ENCODE peak calls at places on chromosomes 3 and 15, in four cellular contexts. D is cardiac fibroblast, J is tibial artery, M is MM.1S. W is an unnamed sample.

GRCh38 chr15:41879321-41879845 is 14.5 kb downstream of the SPTBN5 start:
- DNase-seq in M (no peak), D (no peak), J (no peak), W (no peak)

GRCh38 chr3:3170998-3171397 is 8.5 kb downstream of the CRBN start:
- DNase-seq in D (peak), M (peak), J (no peak), W (no peak)

GRCh38 chr3:95172144-95172543 is 1109.3 kb downstream of the NSUN3 start:
- DNase-seq in D (no peak), J (no peak), M (no peak), W (no peak)

GRCh38 chr15:74244818-74245341 is 8.8 kb downstream of the CCDC33 start:
- DNase-seq in J (no peak), M (no peak), D (no peak), W (no peak)

GRCh38 chr3:15324335-15324734 is 8.1 kb downstream of the SH3BP5 start:
- DNase-seq in J (no peak), M (no peak), D (no peak), W (no peak)

GRCh38 chr15:35557544-35557943 is 11.6 kb upstream of the DPH6 start:
- DNase-seq in M (no peak), D (peak), J (no peak), W (no peak)

GRCh38 chr3:52547143-52547542 is 10.7 kb downstream of the UQCC5 start:
- DNase-seq in D (no peak), M (peak), J (no peak), W (no peak)

GRCh38 chr15:74320358-74321247 is 46.8 kb downstream of the CYP11A1 start:
- DNase-seq in M (peak), D (peak), J (no peak), W (peak)

GRCh38 chr3:149810846-149811245 is 2.2 kb upstream of the RNF13 start:
- DNase-seq in D (no peak), J (no peak), M (no peak), W (no peak)

GRCh38 chr3:115834068-115834467 is 210.8 kb downstream of the GAP43 start:
- DNase-seq in M (no peak), D (peak), J (no peak), W (no peak)

GRCh38 chr3:172562881-172563835 is 39.9 kb upstream of the TNFSF10 start:
- DNase-seq in D (peak), M (no peak), J (no peak), W (no peak)

GRCh38 chr3:197878427-197878826 is 71.6 kb upstream of the RPL35A start:
- DNase-seq in J (no peak), M (no peak), D (no peak), W (peak)

DNA sequence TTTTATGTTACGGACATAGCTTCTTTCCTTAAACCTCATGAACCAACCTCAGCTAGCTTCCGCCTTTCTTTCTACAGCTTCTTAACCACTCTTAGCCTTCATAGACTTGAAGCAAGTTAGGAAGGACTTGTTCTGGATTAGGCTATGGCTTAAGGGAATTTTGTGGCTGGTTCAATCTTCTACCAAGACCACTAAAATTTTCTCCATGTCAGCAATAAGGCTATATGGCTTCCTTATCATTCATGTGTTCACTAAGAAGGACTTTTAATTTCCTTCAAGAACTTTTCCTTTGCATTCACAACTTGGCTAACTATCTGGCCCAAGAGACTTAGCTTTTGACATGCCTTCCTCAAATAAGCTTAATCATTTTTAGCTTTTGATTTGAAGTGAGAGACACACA is 24.5 kb downstream of the CCPG1 start:
- DNase-seq in D (no peak), J (no peak), M (no peak), W (no peak)
- TF ChIP-seq CTCF in D (no peak), J (no peak), M (no peak), W (no peak)

GRCh38 chr3:155934215-155934614 is 63.8 kb downstream of the GMPS start:
- DNase-seq in M (no peak), J (no peak), D (peak), W (no peak)
- TF ChIP-seq CTCF in M (no peak), J (no peak), D (peak), W (no peak)

DNA sequence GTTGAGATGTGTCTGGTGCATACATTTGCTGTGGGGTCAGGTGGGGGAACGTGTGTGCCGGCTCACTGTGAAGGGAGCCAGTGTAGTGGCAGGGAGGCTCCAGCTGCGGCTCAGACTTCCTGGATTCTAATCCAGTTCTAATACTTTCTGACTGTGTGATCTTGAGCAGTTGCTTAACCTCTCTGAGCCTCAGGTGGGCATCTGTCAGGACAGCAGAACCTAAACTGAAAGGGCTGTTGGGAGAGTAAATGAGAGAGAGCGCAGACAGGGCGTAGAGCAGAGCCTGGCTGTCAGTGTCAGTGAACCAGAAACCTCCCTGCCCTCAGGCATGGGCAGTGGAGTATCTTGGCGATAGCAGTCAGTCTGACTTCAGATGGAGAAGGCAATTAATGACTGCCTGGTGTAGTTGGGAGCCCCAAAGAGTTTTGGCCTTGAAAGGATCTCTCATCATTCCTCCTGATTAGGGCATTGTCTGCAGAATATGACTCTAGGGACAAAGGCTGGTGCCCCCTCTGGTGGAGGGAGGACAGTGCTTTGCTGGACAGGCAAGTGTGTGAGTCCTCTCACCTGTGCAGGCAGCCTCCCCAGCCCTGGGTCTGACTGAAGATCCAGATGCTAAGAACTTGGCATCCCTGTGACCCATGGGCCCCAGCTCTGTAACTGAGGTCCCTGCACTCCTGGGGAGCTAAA is 9.6 kb downstream of the KBTBD13 start:
- DNase-seq in J (peak), D (peak), M (peak), W (no peak)
- TF ChIP-seq CTCF in J (peak), D (peak), M (peak), W (peak)

DNA sequence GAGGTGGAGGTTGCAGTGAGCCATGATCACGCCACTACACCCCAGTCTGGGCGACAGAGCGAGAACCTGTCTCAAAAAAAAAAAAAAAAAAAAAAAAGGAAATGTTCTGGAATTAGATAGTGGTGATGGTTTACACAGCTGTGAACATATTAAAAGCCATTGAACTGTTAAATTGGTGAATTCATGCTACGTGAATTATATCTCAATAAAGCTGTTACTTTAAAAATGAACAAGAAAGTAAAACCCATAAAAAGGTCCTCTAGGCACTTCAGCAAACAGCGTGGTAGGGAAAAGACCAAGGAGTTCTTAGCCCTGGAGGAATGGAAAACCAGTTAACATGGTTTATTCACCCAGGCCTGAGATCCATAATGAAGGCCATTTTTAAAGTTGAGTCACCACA is 180.1 kb downstream of the ATG7 start:
- DNase-seq in D (no peak), M (no peak), J (no peak), W (no peak)
- TF ChIP-seq CTCF in D (no peak), M (no peak), J (no peak), W (no peak)

GRCh38 chr15:90817117-90818057 is 51.0 kb upstream of the FURIN start:
- DNase-seq in J (no peak), D (no peak), M (no peak), W (no peak)

GRCh38 chr15:90819390-90819789 is 49.0 kb upstream of the FURIN start:
- DNase-seq in J (no peak), D (no peak), M (no peak), W (no peak)

GRCh38 chr15:90819850-90820249 is 48.5 kb upstream of the FURIN start:
- DNase-seq in M (no peak), D (no peak), J (no peak), W (no peak)

GRCh38 chr15:90820481-90820880 is 47.9 kb upstream of the FURIN start:
- DNase-seq in J (no peak), M (no peak), D (no peak), W (no peak)

GRCh38 chr15:90818251-90819210 is 49.9 kb upstream of the FURIN start:
- DNase-seq in M (no peak), J (no peak), D (no peak), W (peak)
- TF ChIP-seq CTCF in M (no peak), J (no peak), D (peak), W (peak)

DNA sequence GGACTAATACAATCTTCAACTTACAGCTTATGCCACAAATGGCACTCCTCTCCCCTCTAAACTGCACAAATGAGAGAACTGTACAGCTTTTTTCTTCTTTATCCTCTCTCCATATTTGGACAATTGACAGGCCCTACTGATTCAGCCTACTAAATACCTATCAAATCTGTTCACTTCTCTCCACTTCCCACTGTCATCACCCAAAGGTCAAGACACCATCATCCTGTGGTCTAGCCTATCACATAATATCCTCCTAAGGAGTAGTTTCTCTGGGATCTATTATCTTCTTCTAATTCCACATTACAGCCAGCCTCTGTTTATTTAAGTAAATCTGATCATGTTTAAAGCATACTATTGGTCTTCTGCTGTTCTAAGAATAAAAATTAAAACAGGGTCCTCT is 33.0 kb upstream of the SLC12A8 start:
- DNase-seq in D (no peak), J (no peak), M (no peak), W (no peak)
- TF ChIP-seq CTCF in D (no peak), J (no peak), M (no peak), W (no peak)